ENCODE peak calls at places on chromosomes 12 and 14, in four cellular contexts. W is A549, K is IMR-90, H is neural progenitor cell. R is an unnamed sample.

GRCh38 chr12:18595406-18595805 is 142.4 kb downstream of the PLCZ1 start:
- DNase-seq in W (no peak), K (no peak), H (no peak), R (peak; percentile 9)

GRCh38 chr14:92974541-92975345 is 51.8 kb downstream of the CHGA start:
- DNase-seq in W (no peak), K (no peak), H (no peak), R (no peak)

GRCh38 chr14:78162202-78162601 is 8.0 kb upstream of the NRXN3 start:
- DNase-seq in W (no peak), K (no peak), H (no peak), R (no peak)

GRCh38 chr12:3869860-3870259 is 3.3 kb downstream of the PARP11 start:
- DNase-seq in W (no peak), K (no peak), H (no peak), R (peak; percentile 7)

GRCh38 chr14:87149583-87150354 is 843.2 kb downstream of the GALC start:
- DNase-seq in W (no peak), K (peak; percentile 77), H (peak; percentile 55), R (peak; percentile 76)

GRCh38 chr12:75784591-75784990 is 247.0 kb downstream of the PHLDA1 start:
- DNase-seq in W (no peak), K (peak; percentile 14), H (no peak), R (peak; percentile 25)

GRCh38 chr14:99134333-99135046 is 137.5 kb downstream of the BCL11B start:
- DNase-seq in W (no peak), K (no peak), H (no peak), R (no peak)

GRCh38 chr14:47278233-47278842 is 397.1 kb downstream of the MDGA2 start:
- DNase-seq in W (peak; percentile 3), K (no peak), H (peak; percentile 73), R (peak; percentile 4)

GRCh38 chr12:76240281-76240680 is 107.9 kb downstream of the BBS10 start:
- DNase-seq in W (no peak), K (no peak), H (no peak), R (no peak)

GRCh38 chr12:110861729-110862128 is 14.9 kb downstream of the CCDC63 start:
- DNase-seq in W (no peak), K (no peak), H (peak; percentile 44), R (no peak)

GRCh38 chr14:68757618-68758081 is 35.2 kb downstream of the ZFP36L1 start:
- DNase-seq in W (no peak), K (peak; percentile 28), H (no peak), R (no peak)

GRCh38 chr14:59328410-59328809 is 136.8 kb downstream of the GPR135 start:
- DNase-seq in W (no peak), K (peak; percentile 27), H (no peak), R (no peak)

GRCh38 chr14:68941820-68942219 is 37.3 kb downstream of the ACTN1 start:
- DNase-seq in W (peak; percentile 82), K (peak; percentile 90), H (peak; percentile 68), R (peak; percentile 85)

GRCh38 chr12:66269757-66270383 is 32.4 kb upstream of the HELB start:
- DNase-seq in W (peak; percentile 47), K (peak; percentile 62), H (peak; percentile 78), R (peak; percentile 83)

GRCh38 chr12:58249610-58250009 is 308.2 kb downstream of the ATP23 start:
- DNase-seq in W (no peak), K (no peak), H (no peak), R (no peak)

GRCh38 chr14:106518054-106518943 is 991.9 kb downstream of the TMEM121 start:
- DNase-seq in W (no peak), K (no peak), H (no peak), R (no peak)

GRCh38 chr12:65306603-65307501 is 28.4 kb downstream of the MSRB3 start:
- DNase-seq in W (peak; percentile 25), K (peak; percentile 75), H (peak; percentile 31), R (peak; percentile 80)

GRCh38 chr12:104896710-104897109 is 61.4 kb downstream of the SLC41A2 start:
- DNase-seq in W (no peak), K (no peak), H (no peak), R (no peak)

GRCh38 chr12:55700255-55701018 is 7.3 kb downstream of the ITGA7 start:
- DNase-seq in W (no peak), K (peak; percentile 39), H (no peak), R (peak; percentile 43)

GRCh38 chr14:56378474-56378873 is 201.1 kb upstream of the TMEM260 start:
- DNase-seq in W (no peak), K (peak; percentile 82), H (no peak), R (peak; percentile 76)

GRCh38 chr12:71626098-71626497 is 37.5 kb downstream of the ZFC3H1 start:
- DNase-seq in W (no peak), K (no peak), H (no peak), R (no peak)

GRCh38 chr12:106276032-106276728 is 26.4 kb upstream of the TCP11L2 start:
- DNase-seq in W (no peak), K (no peak), H (no peak), R (no peak)

GRCh38 chr14:72906316-72906715 is 12.4 kb upstream of the DPF3 start:
- DNase-seq in W (no peak), K (peak; percentile 87), H (no peak), R (peak; percentile 80)

GRCh38 chr12:26704684-26705475 is 128.1 kb downstream of the ITPR2 start:
- DNase-seq in W (no peak), K (peak; percentile 47), H (no peak), R (peak; percentile 40)

GRCh38 chr12:59088673-59089072 is 168.4 kb upstream of the LRIG3 start:
- DNase-seq in W (no peak), K (peak; percentile 48), H (no peak), R (no peak)

GRCh38 chr12:66633676-66634075 is 45.2 kb downstream of the GRIP1 start:
- DNase-seq in W (no peak), K (no peak), H (no peak), R (peak; percentile 36)

GRCh38 chr14:73269729-73270651 is 32.7 kb downstream of the PAPLN start:
- DNase-seq in W (no peak), K (peak; percentile 18), H (peak; percentile 53), R (peak; percentile 20)

GRCh38 chr12:7995266-7995963 is 37.1 kb upstream of the FOXJ2 start:
- DNase-seq in W (peak; percentile 52), K (peak; percentile 91), H (peak; percentile 84), R (peak; percentile 93)

GRCh38 chr12:119235352-119235751 is 56.6 kb downstream of the HSPB8 start:
- DNase-seq in W (no peak), K (no peak), H (peak; percentile 42), R (no peak)

GRCh38 chr14:54637829-54638446 is 71.0 kb downstream of the SAMD4A start:
- DNase-seq in W (no peak), K (peak; percentile 92), H (no peak), R (peak; percentile 84)

GRCh38 chr12:82627799-82628198 is 58.9 kb upstream of the TMTC2 start:
- DNase-seq in W (peak; percentile 20), K (peak; percentile 38), H (peak; percentile 64), R (peak; percentile 66)

GRCh38 chr12:80186727-80187217 is 87.4 kb downstream of the OTOGL start:
- DNase-seq in W (peak; percentile 52), K (peak; percentile 97), H (peak; percentile 69), R (peak; percentile 98)

DNA sequence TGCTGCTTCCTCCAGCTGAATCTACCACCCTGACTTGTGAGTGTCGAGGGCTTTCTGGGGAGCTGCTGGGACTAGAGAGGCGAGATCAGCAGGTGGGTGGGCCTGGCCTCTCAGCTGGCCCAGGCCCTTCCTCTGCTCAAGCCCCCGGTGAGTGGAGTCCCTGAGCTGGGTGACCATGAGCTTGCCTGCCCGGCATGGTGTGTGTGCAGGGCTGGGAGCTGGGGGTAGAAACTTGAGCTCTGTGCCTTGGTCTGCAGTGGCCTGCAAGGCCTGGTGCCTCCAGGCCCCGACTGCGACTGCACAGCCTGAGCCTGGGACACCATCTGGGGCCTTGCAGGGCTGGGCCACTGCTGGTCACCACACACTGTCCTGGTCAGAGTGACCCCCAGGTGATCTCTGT is 67.4 kb downstream of the KIF26A start:
- DNase-seq in W (no peak), K (no peak), H (no peak), R (no peak)
- H3K4me1 ChIP-seq in W (no peaks in the 10 kb centered on the region), K (no peaks in the 10 kb centered on the region), H (peaks cover 6% of the 10 kb centered on the region), R (no peaks in the 10 kb centered on the region)

GRCh38 chr14:81087230-81087629 is 131.8 kb downstream of the TSHR start:
- DNase-seq in W (no peak), K (no peak), H (no peak), R (no peak)
- H3K4me3 ChIP-seq in W (no peak overlapping the region), K (no peak overlapping the region), H (no peak overlapping the region), R (no peak overlapping the region)

DNA sequence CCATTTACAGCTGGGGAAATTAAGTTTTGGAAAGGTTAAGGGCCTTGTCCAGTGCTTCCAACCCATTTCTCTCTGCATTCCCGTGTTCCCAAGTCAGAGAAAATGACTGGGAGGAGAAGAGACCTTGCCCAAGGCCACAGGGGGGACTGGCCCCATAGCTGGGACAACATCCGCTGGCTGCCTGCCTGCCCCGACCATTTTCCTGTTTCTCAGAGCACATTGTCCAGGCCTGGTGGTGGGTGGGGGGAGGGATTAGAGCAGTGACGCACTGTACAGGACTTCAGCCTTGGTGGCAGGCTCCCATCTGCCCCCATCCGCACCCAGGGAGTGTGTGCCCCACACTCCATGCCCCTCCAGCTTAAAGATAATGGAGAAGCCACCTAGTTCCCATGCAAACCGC is 27.7 kb downstream of the DIO3 start:
- DNase-seq in W (no peak), K (no peak), H (no peak), R (peak; percentile 19)
- H3K4me1 ChIP-seq in W (no peaks in the 10 kb centered on the region), K (no peaks in the 10 kb centered on the region), H (peaks cover 31% of the 10 kb centered on the region), R (peaks cover 5% of the 10 kb centered on the region)

GRCh38 chr12:95218164-95218851 is 701 bp downstream of the VEZT start:
- DNase-seq in W (peak; percentile 59), K (peak; percentile 58), H (no peak), R (peak; percentile 83)

GRCh38 chr12:95215925-95216324 is 1.3 kb downstream of the FGD6 start:
- DNase-seq in W (peak; percentile 41), K (peak; percentile 75), H (no peak), R (peak; percentile 86)

GRCh38 chr12:95218852-95219171 is 1.2 kb downstream of the VEZT start:
- DNase-seq in W (peak; percentile 31), K (no peak), H (peak; percentile 15), R (peak; percentile 42)

GRCh38 chr12:95217377-95218163 is at the start of the genes FGD6 and VEZT:
- DNase-seq in W (peak; percentile 95), K (peak; percentile 99), H (peak; percentile 100), R (peak; percentile 100)

DNA sequence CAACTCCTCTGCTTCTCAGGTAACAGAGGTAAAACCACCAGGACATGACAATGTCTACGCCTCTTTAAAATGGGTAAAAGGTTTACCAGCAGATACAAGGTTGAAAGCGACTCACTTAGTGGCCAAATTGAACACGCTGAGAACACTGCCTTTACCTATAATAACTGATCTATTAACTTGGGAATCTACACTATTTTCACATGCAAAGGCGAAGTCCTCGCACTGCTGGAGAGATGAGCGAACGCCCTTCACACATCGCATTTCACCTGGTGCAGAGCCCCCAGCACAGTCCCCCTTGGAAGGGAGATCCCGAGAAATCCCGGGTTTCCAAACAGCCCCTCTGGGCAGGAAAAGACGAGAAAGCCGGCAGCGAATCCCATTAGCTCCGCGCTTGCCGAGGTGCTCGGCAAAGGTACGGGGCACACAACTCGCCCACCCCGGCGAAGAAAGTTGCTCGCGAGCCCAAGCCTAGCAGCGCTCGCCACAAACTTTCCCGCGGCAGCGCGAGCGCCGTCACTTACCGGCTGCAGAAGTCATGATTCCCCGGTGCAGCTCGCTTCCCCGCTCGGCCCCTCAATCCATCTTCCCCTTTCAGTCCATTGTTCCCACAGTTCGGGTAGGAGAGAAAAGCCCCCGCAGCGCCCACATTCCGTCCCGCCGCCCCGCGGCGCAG is 427 bp downstream of the FGD6 start:
- DNase-seq in W (peak; percentile 35), K (no peak), H (no peak), R (no peak)
- H3K4me3 ChIP-seq in W (peak overlapping the region; percentile 83), K (peak overlapping the region; percentile 81), H (peak overlapping the region; percentile 71), R (peak overlapping the region; percentile 100)

R was measured in adipocyte.